ENCODE peak calls at places on chromosome 5, in eight cellular contexts. H is pancreas, C is BJ, Y is OCI-LY7, Q is choroid plexus epithelial cell, E is PC-3, S is heart right ventricle, D is mammary epithelial cell. J is an unnamed sample.

GRCh38 chr5:133384120-133384855 is 228.1 kb downstream of the FSTL4 start:
- DNase-seq in H (no peak), C (no peak), Y (no peak), Q (no peak), E (no peak), S (no peak), D (no peak), J (peak)

GRCh38 chr5:143947313-143947712 is 135.4 kb downstream of the HMHB1 start:
- DNase-seq in H (no peak), C (no peak), Y (no peak), Q (no peak), E (no peak), S (no peak), D (no peak), J (no peak)

GRCh38 chr5:52864376-52864775 is 76.7 kb downstream of the ITGA1 start:
- DNase-seq in H (no peak), C (no peak), Y (no peak), Q (peak), E (no peak), S (no peak), D (no peak), J (peak)

GRCh38 chr5:136053336-136054121 is 24.7 kb downstream of the TGFBI start:
- DNase-seq in H (no peak), C (peak), Y (no peak), Q (peak), E (peak), S (no peak), D (peak), J (peak)

GRCh38 chr5:32231929-32232328 is 57.8 kb upstream of the GOLPH3 start:
- DNase-seq in H (no peak), C (no peak), Y (no peak), Q (no peak), E (no peak), S (no peak), D (no peak), J (no peak)

GRCh38 chr5:162567644-162568043 is 500.1 kb downstream of the GABRG2 start:
- DNase-seq in H (no peak), C (no peak), Y (no peak), Q (no peak), E (no peak), S (no peak), D (no peak), J (no peak)

GRCh38 chr5:141637266-141637692 is 482 bp downstream of the RELL2 start:
- DNase-seq in H (peak), C (no peak), Y (peak), Q (no peak), E (no peak), S (peak), D (no peak), J (peak)

GRCh38 chr5:100550531-100551036 is 15.4 kb downstream of the FAM174A start:
- DNase-seq in H (no peak), C (no peak), Y (no peak), Q (no peak), E (peak), S (no peak), D (no peak), J (peak)

GRCh38 chr5:17398439-17398838 is 99.6 kb upstream of the TAF11L2 start:
- DNase-seq in H (no peak), C (peak), Y (no peak), Q (peak), E (peak), S (no peak), D (peak), J (peak)

GRCh38 chr5:136032564-136032963 is 3.8 kb downstream of the TGFBI start:
- DNase-seq in H (no peak), C (no peak), Y (no peak), Q (peak), E (peak), S (no peak), D (peak), J (peak)

GRCh38 chr5:55232985-55233928 is at the start of gene CCNO:
- DNase-seq in H (peak), C (no peak), Y (peak), Q (peak), E (peak), S (peak), D (peak), J (peak)

GRCh38 chr5:135468541-135468940 is 16.4 kb upstream of the TIFAB start:
- DNase-seq in H (peak), C (no peak), Y (no peak), Q (no peak), E (no peak), S (no peak), D (no peak), J (no peak)

GRCh38 chr5:167063788-167064187 is 1227.7 kb upstream of the WWC1 start:
- DNase-seq in H (no peak), C (no peak), Y (no peak), Q (no peak), E (no peak), S (no peak), D (no peak), J (no peak)

GRCh38 chr5:88799976-88800375 is 83.0 kb downstream of the MEF2C start:
- DNase-seq in H (no peak), C (no peak), Y (no peak), Q (no peak), E (no peak), S (no peak), D (no peak), J (no peak)

GRCh38 chr5:178113141-178113787 is at the start of gene N4BP3:
- DNase-seq in H (no peak), C (no peak), Y (peak), Q (peak), E (peak), S (peak), D (peak), J (peak)

GRCh38 chr5:116303810-116304209 is 219.0 kb downstream of the COMMD10 start:
- DNase-seq in H (no peak), C (no peak), Y (no peak), Q (no peak), E (no peak), S (no peak), D (no peak), J (no peak)

GRCh38 chr5:21774791-21775190 is 1078.4 kb downstream of the CDH12 start:
- DNase-seq in H (no peak), C (no peak), Y (no peak), Q (peak), E (peak), S (no peak), D (peak), J (peak)

GRCh38 chr5:108001222-108001621 is 330.5 kb upstream of the EFNA5 start:
- DNase-seq in H (no peak), C (no peak), Y (no peak), Q (no peak), E (no peak), S (no peak), D (no peak), J (no peak)

GRCh38 chr5:167389537-167389936 is 901.9 kb upstream of the WWC1 start:
- DNase-seq in H (no peak), C (no peak), Y (no peak), Q (peak), E (no peak), S (no peak), D (no peak), J (no peak)

GRCh38 chr5:95836544-95836943 is 14.0 kb upstream of the GLRX start:
- DNase-seq in H (no peak), C (no peak), Y (no peak), Q (no peak), E (no peak), S (no peak), D (no peak), J (no peak)

GRCh38 chr5:136309376-136309775 is 56.0 kb downstream of the TRPC7 start:
- DNase-seq in H (no peak), C (no peak), Y (no peak), Q (no peak), E (no peak), S (no peak), D (no peak), J (peak)

GRCh38 chr5:173326501-173326960 is 1.7 kb downstream of the STC2 start:
- DNase-seq in H (no peak), C (peak), Y (no peak), Q (peak), E (peak), S (no peak), D (no peak), J (peak)

GRCh38 chr5:173323799-173324114 is 4.5 kb downstream of the STC2 start:
- DNase-seq in H (no peak), C (no peak), Y (no peak), Q (no peak), E (no peak), S (no peak), D (no peak), J (no peak)

GRCh38 chr5:173323121-173323798 is 5.0 kb downstream of the STC2 start:
- DNase-seq in H (peak), C (no peak), Y (no peak), Q (no peak), E (no peak), S (no peak), D (no peak), J (no peak)

GRCh38 chr5:173324115-173325001 is 3.9 kb downstream of the STC2 start:
- DNase-seq in H (peak), C (no peak), Y (no peak), Q (peak), E (no peak), S (peak), D (no peak), J (no peak)

GRCh38 chr5:173325091-173325698 is 3.0 kb downstream of the STC2 start:
- DNase-seq in H (no peak), C (no peak), Y (no peak), Q (no peak), E (no peak), S (no peak), D (no peak), J (no peak)
- H3K4me3 ChIP-seq in H (peak), C (peak), Y (no peak), Q (no peak), E (peak), S (no peak), D (no peak), J (no peak)

DNA sequence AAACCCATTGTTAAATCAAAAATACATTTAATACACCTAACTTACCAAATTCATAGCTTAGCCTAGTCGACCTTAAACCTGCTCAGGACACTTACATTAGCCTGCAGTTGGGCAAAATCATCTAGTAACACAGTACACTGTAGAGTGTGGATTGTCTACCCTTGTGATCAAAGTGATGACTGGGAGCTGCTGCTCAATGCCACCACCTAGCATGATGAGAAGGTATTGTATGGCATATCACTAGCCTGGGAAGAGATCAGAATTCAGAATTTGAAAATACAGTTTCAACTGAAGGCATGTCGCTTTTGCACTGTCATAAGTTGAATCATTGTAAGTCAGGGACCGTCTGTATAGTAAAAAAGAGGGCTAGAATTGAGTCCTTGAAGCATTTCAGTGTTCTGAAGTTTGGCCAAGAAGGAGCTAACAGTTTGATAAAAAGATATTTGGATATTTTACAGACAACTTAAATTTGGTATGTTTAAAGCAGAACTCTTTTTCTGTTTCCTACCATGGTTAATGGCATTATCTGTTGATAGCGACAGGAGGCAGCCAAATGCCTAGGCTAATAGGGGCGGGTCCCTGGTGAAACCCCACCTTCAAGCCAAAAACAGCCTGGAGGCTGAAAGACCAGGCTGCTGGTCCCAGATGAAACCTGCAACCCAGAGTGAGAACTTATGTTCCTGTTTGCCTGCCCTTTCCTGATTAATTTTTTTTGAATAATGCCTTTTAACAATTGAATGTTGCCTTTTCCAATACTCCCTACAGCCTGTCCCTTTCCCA is 23.0 kb downstream of the SMIM15 start:
- DNase-seq in H (no peak), C (no peak), Y (no peak), Q (peak), E (peak), S (no peak), D (no peak), J (peak)
- TF ChIP-seq CTCF in H (no peak), C (peak), Y (peak), Q (peak), E (peak), S (no peak), D (peak), J (peak)

GRCh38 chr5:14414615-14415515 is 166.7 kb upstream of the OTULINL start:
- DNase-seq in H (no peak), C (no peak), Y (no peak), Q (no peak), E (no peak), S (no peak), D (no peak), J (no peak)

GRCh38 chr5:14416709-14417108 is 164.9 kb upstream of the OTULINL start:
- DNase-seq in H (no peak), C (no peak), Y (no peak), Q (no peak), E (no peak), S (no peak), D (no peak), J (no peak)

GRCh38 chr5:14417232-14417730 is 164.3 kb upstream of the OTULINL start:
- DNase-seq in H (no peak), C (no peak), Y (no peak), Q (peak), E (no peak), S (no peak), D (no peak), J (no peak)

GRCh38 chr5:14414007-14414406 is 167.6 kb upstream of the OTULINL start:
- DNase-seq in H (no peak), C (no peak), Y (no peak), Q (no peak), E (no peak), S (no peak), D (no peak), J (no peak)

GRCh38 chr5:14415516-14416074 is 166.0 kb upstream of the OTULINL start:
- DNase-seq in H (no peak), C (no peak), Y (no peak), Q (no peak), E (no peak), S (no peak), D (no peak), J (no peak)
- H3K4me3 ChIP-seq in H (no peak), C (no peak), Y (no peak), Q (no peak), E (no peak), S (no peak), D (no peak), J (no peak)

DNA sequence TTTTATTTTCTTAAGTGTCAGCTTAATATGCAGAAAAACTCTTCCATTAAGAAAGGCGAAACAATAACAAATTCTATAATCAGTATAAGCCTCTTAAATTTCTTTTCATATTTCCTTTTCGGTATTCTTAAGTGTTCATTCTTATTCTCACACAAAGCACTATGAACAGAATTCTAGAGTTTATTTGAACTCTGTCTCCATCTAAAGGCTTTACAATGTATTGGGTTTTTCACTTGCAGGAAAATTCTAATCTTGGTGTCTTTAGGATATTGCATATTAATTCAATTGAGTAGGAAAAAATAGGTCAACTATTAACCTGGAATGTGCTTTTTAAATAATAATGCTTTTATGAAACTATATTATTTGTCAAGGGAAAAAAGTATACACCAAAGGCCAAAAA is 166.6 kb downstream of the SLF1 start:
- DNase-seq in H (no peak), C (no peak), Y (peak), Q (peak), E (peak), S (no peak), D (no peak), J (peak)
- TF ChIP-seq CTCF in H (no peak), C (peak), Y (peak), Q (no peak), E (peak), S (no peak), D (peak), J (peak)

GRCh38 chr5:180072556-180072955 is 997 bp upstream of the RNF130 start:
- DNase-seq in H (peak), C (no peak), Y (no peak), Q (no peak), E (no peak), S (no peak), D (no peak), J (no peak)
- H3K4me3 ChIP-seq in H (no peak), C (no peak), Y (no peak), Q (no peak), E (no peak), S (no peak), D (no peak), J (no peak)

DNA sequence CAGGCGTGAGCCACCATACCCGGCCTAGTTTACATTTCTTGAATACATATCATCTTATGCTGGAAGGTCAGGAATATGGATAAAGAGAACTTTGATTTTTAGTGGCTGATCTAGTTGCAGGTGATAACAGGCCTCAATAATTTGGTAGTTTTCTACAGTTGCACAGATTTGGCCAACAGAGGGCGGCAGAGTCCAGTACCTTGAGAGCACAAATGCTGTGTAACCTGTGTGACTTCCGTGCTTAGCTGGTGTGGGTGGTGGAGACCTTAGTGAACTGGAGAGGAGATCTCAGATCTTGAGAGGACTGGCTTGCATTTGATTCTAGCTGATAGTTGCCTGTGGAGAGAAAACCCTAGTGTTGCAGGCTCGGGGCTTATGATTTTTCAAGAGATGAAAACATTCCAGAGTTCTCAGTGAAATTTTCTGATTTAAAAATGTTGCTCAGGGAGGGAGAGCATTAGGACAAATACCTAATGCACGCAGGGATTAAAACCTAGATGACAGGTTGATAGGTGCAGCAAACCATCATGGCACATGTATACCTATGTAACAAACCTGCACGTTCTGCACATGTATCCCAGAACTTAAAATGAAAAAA is 17.4 kb upstream of the GPR151 start:
- DNase-seq in H (peak), C (no peak), Y (peak), Q (peak), E (peak), S (peak), D (peak), J (peak)
- TF ChIP-seq CTCF in H (peak), C (peak), Y (peak), Q (peak), E (peak), S (peak), D (peak), J (peak)

GRCh38 chr5:36915653-36916052 is 39.1 kb downstream of the NIPBL start:
- DNase-seq in H (no peak), C (no peak), Y (no peak), Q (no peak), E (no peak), S (no peak), D (no peak), J (no peak)
- H3K4me3 ChIP-seq in H (no peak), C (no peak), Y (no peak), Q (no peak), E (no peak), S (no peak), D (no peak), J (no peak)

GRCh38 chr5:157306092-157306491 is 40.2 kb downstream of the CYFIP2 start:
- DNase-seq in H (no peak), C (no peak), Y (no peak), Q (no peak), E (no peak), S (no peak), D (no peak), J (no peak)

GRCh38 chr5:157301066-157301465 is 35.1 kb downstream of the CYFIP2 start:
- DNase-seq in H (no peak), C (no peak), Y (no peak), Q (no peak), E (no peak), S (no peak), D (no peak), J (no peak)

GRCh38 chr5:157303023-157303422 is 37.1 kb downstream of the CYFIP2 start:
- DNase-seq in H (no peak), C (no peak), Y (no peak), Q (no peak), E (no peak), S (no peak), D (no peak), J (no peak)

GRCh38 chr5:157306690-157307089 is 40.8 kb downstream of the CYFIP2 start:
- DNase-seq in H (no peak), C (no peak), Y (peak), Q (no peak), E (no peak), S (no peak), D (no peak), J (no peak)

DNA sequence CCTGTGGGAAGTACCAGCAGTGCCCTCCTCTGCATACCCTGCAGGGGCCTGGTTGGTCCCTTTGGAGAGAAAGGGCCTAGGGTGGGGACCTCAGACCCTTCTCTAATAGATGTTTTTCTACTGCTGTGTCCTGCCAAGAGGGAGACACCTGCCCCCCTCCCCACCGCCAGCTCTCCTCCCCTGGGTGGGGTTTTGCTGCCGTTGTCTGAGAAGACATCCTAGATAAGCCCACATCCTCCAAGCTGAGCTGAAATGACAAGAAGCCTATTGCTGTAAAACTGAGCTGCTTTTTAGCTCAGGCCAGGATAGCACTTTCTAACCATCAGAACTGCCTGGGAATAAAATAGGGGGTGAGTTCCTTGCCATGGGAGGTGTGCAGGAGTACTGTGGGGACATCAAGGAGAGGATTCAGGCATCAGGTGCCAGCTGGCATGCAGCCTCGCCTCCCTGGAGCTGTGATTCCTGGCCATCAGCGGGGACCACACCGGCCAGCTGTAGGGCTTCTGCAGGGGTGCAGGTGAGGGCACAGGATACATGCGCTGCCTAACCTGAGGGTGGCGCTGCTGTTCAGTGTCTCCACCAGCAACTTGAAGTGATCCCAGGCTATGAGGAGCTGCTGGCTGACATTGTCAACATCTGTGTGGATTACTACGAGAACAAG is 37.9 kb downstream of the CYFIP2 start:
- DNase-seq in H (no peak), C (no peak), Y (peak), Q (no peak), E (peak), S (peak), D (no peak), J (no peak)
- TF ChIP-seq CTCF in H (no peak), C (peak), Y (peak), Q (peak), E (peak), S (peak), D (no peak), J (no peak)

GRCh38 chr5:80248378-80248777 is 7.5 kb downstream of the SERINC5 start:
- DNase-seq in H (no peak), C (no peak), Y (no peak), Q (no peak), E (no peak), S (no peak), D (no peak), J (no peak)
- H3K4me3 ChIP-seq in H (no peak), C (no peak), Y (peak), Q (no peak), E (no peak), S (no peak), D (no peak), J (no peak)

GRCh38 chr5:25858019-25858418 is 1180.4 kb downstream of the CDH9 start:
- DNase-seq in H (no peak), C (no peak), Y (no peak), Q (no peak), E (no peak), S (no peak), D (no peak), J (no peak)
- TF ChIP-seq CTCF in H (no peak), C (no peak), Y (peak), Q (no peak), E (peak), S (no peak), D (no peak), J (no peak)